ENCODE peak calls at places on chromosome 7, in nine cellular contexts. One of them, this sample, is unnamed.

GRCh38 chr7:135662373-135663114 is at the start of gene STMP1:
- DNase-seq in ovary: peak; percentile 98
- DNase-seq in iris pigment epithelial cell: peak; percentile 97
- DNase-seq in activated naive CD4-positive, alpha-beta T cell: peak; percentile 96
- DNase-seq in stimulated activated naive CD8-positive, alpha-beta T cell treated with anti-CD3 and anti-CD28 coated beads, Interleukin-15, amount 100 ng/mL, for 72 hours: peak; percentile 95
- DNase-seq in left cardiac atrium: peak; percentile 97
- DNase-seq in body of pancreas: peak; percentile 98
- DNase-seq in MM.1S: peak; percentile 99
- DNase-seq in activated T-cell treated with anti-CD3 and anti-CD28 coated beads for 1 hour: peak; percentile 96
- DNase-seq in this sample: peak; percentile 98

GRCh38 chr7:110534241-110534931 is 556.5 kb upstream of the LRRN3 start:
- DNase-seq in ovary: no peak
- DNase-seq in iris pigment epithelial cell: peak; percentile 63
- DNase-seq in activated naive CD4-positive, alpha-beta T cell: no peak
- DNase-seq in stimulated activated naive CD8-positive, alpha-beta T cell treated with anti-CD3 and anti-CD28 coated beads, Interleukin-15, amount 100 ng/mL, for 72 hours: no peak
- DNase-seq in left cardiac atrium: peak; percentile 42
- DNase-seq in body of pancreas: no peak
- DNase-seq in MM.1S: no peak
- DNase-seq in activated T-cell treated with anti-CD3 and anti-CD28 coated beads for 1 hour: no peak
- DNase-seq in this sample: no peak

GRCh38 chr7:360454-361100 is 70.6 kb downstream of the FOXL3 start:
- DNase-seq in ovary: no peak
- DNase-seq in iris pigment epithelial cell: no peak
- DNase-seq in activated naive CD4-positive, alpha-beta T cell: no peak
- DNase-seq in stimulated activated naive CD8-positive, alpha-beta T cell treated with anti-CD3 and anti-CD28 coated beads, Interleukin-15, amount 100 ng/mL, for 72 hours: no peak
- DNase-seq in left cardiac atrium: peak; percentile 14
- DNase-seq in body of pancreas: peak; percentile 4
- DNase-seq in MM.1S: no peak
- DNase-seq in activated T-cell treated with anti-CD3 and anti-CD28 coated beads for 1 hour: peak; percentile 25
- DNase-seq in this sample: peak; percentile 8

GRCh38 chr7:45581271-45581780 is 7.2 kb downstream of the ADCY1 start:
- DNase-seq in ovary: no peak
- DNase-seq in iris pigment epithelial cell: no peak
- DNase-seq in activated naive CD4-positive, alpha-beta T cell: no peak
- DNase-seq in stimulated activated naive CD8-positive, alpha-beta T cell treated with anti-CD3 and anti-CD28 coated beads, Interleukin-15, amount 100 ng/mL, for 72 hours: no peak
- DNase-seq in left cardiac atrium: no peak
- DNase-seq in body of pancreas: no peak
- DNase-seq in MM.1S: no peak
- DNase-seq in activated T-cell treated with anti-CD3 and anti-CD28 coated beads for 1 hour: no peak
- DNase-seq in this sample: no peak

GRCh38 chr7:24828871-24829661 is 71.8 kb upstream of the GSDME start:
- DNase-seq in ovary: no peak
- DNase-seq in iris pigment epithelial cell: peak; percentile 27
- DNase-seq in activated naive CD4-positive, alpha-beta T cell: no peak
- DNase-seq in stimulated activated naive CD8-positive, alpha-beta T cell treated with anti-CD3 and anti-CD28 coated beads, Interleukin-15, amount 100 ng/mL, for 72 hours: no peak
- DNase-seq in left cardiac atrium: no peak
- DNase-seq in body of pancreas: peak; percentile 21
- DNase-seq in MM.1S: no peak
- DNase-seq in activated T-cell treated with anti-CD3 and anti-CD28 coated beads for 1 hour: no peak
- DNase-seq in this sample: no peak

GRCh38 chr7:152076324-152076821 is 50.9 kb downstream of the GALNT11 start:
- DNase-seq in ovary: no peak
- DNase-seq in iris pigment epithelial cell: peak; percentile 15
- DNase-seq in activated naive CD4-positive, alpha-beta T cell: no peak
- DNase-seq in stimulated activated naive CD8-positive, alpha-beta T cell treated with anti-CD3 and anti-CD28 coated beads, Interleukin-15, amount 100 ng/mL, for 72 hours: no peak
- DNase-seq in left cardiac atrium: no peak
- DNase-seq in body of pancreas: peak; percentile 72
- DNase-seq in MM.1S: no peak
- DNase-seq in activated T-cell treated with anti-CD3 and anti-CD28 coated beads for 1 hour: no peak
- DNase-seq in this sample: no peak

GRCh38 chr7:20238754-20239324 is 21.7 kb upstream of the MACC1 start:
- DNase-seq in ovary: no peak
- DNase-seq in iris pigment epithelial cell: no peak
- DNase-seq in activated naive CD4-positive, alpha-beta T cell: no peak
- DNase-seq in stimulated activated naive CD8-positive, alpha-beta T cell treated with anti-CD3 and anti-CD28 coated beads, Interleukin-15, amount 100 ng/mL, for 72 hours: no peak
- DNase-seq in left cardiac atrium: no peak
- DNase-seq in body of pancreas: no peak
- DNase-seq in MM.1S: peak; percentile 93
- DNase-seq in activated T-cell treated with anti-CD3 and anti-CD28 coated beads for 1 hour: no peak
- DNase-seq in this sample: no peak

GRCh38 chr7:95688931-95689453 is 83.4 kb upstream of the DYNC1I1 start:
- DNase-seq in ovary: no peak
- DNase-seq in iris pigment epithelial cell: peak; percentile 38
- DNase-seq in activated naive CD4-positive, alpha-beta T cell: no peak
- DNase-seq in stimulated activated naive CD8-positive, alpha-beta T cell treated with anti-CD3 and anti-CD28 coated beads, Interleukin-15, amount 100 ng/mL, for 72 hours: no peak
- DNase-seq in left cardiac atrium: no peak
- DNase-seq in body of pancreas: no peak
- DNase-seq in MM.1S: no peak
- DNase-seq in activated T-cell treated with anti-CD3 and anti-CD28 coated beads for 1 hour: no peak
- DNase-seq in this sample: no peak

GRCh38 chr7:1242129-1242572 is 9.5 kb downstream of the UNCX start:
- DNase-seq in ovary: no peak
- DNase-seq in iris pigment epithelial cell: no peak
- DNase-seq in activated naive CD4-positive, alpha-beta T cell: no peak
- DNase-seq in stimulated activated naive CD8-positive, alpha-beta T cell treated with anti-CD3 and anti-CD28 coated beads, Interleukin-15, amount 100 ng/mL, for 72 hours: no peak
- DNase-seq in left cardiac atrium: no peak
- DNase-seq in body of pancreas: no peak
- DNase-seq in MM.1S: no peak
- DNase-seq in activated T-cell treated with anti-CD3 and anti-CD28 coated beads for 1 hour: no peak
- DNase-seq in this sample: no peak

GRCh38 chr7:44106311-44107065 is 2.3 kb downstream of the AEBP1 start:
- DNase-seq in ovary: no peak
- DNase-seq in iris pigment epithelial cell: no peak
- DNase-seq in activated naive CD4-positive, alpha-beta T cell: no peak
- DNase-seq in stimulated activated naive CD8-positive, alpha-beta T cell treated with anti-CD3 and anti-CD28 coated beads, Interleukin-15, amount 100 ng/mL, for 72 hours: no peak
- DNase-seq in left cardiac atrium: no peak
- DNase-seq in body of pancreas: no peak
- DNase-seq in MM.1S: no peak
- DNase-seq in activated T-cell treated with anti-CD3 and anti-CD28 coated beads for 1 hour: no peak
- DNase-seq in this sample: no peak

GRCh38 chr7:133564484-133564883 is 311.6 kb downstream of the EXOC4 start:
- DNase-seq in ovary: no peak
- DNase-seq in iris pigment epithelial cell: no peak
- DNase-seq in activated naive CD4-positive, alpha-beta T cell: no peak
- DNase-seq in stimulated activated naive CD8-positive, alpha-beta T cell treated with anti-CD3 and anti-CD28 coated beads, Interleukin-15, amount 100 ng/mL, for 72 hours: no peak
- DNase-seq in left cardiac atrium: no peak
- DNase-seq in body of pancreas: no peak
- DNase-seq in MM.1S: no peak
- DNase-seq in activated T-cell treated with anti-CD3 and anti-CD28 coated beads for 1 hour: no peak
- DNase-seq in this sample: no peak

GRCh38 chr7:20199015-20199737 is 18.0 kb downstream of the MACC1 start:
- DNase-seq in ovary: no peak
- DNase-seq in iris pigment epithelial cell: peak; percentile 83
- DNase-seq in activated naive CD4-positive, alpha-beta T cell: no peak
- DNase-seq in stimulated activated naive CD8-positive, alpha-beta T cell treated with anti-CD3 and anti-CD28 coated beads, Interleukin-15, amount 100 ng/mL, for 72 hours: no peak
- DNase-seq in left cardiac atrium: peak; percentile 51
- DNase-seq in body of pancreas: peak; percentile 60
- DNase-seq in MM.1S: peak; percentile 61
- DNase-seq in activated T-cell treated with anti-CD3 and anti-CD28 coated beads for 1 hour: no peak
- DNase-seq in this sample: peak; percentile 28

GRCh38 chr7:46651561-46652088 is 730.6 kb upstream of the IGFBP3 start:
- DNase-seq in ovary: no peak
- DNase-seq in iris pigment epithelial cell: no peak
- DNase-seq in activated naive CD4-positive, alpha-beta T cell: no peak
- DNase-seq in stimulated activated naive CD8-positive, alpha-beta T cell treated with anti-CD3 and anti-CD28 coated beads, Interleukin-15, amount 100 ng/mL, for 72 hours: no peak
- DNase-seq in left cardiac atrium: no peak
- DNase-seq in body of pancreas: no peak
- DNase-seq in MM.1S: no peak
- DNase-seq in activated T-cell treated with anti-CD3 and anti-CD28 coated beads for 1 hour: no peak
- DNase-seq in this sample: no peak

GRCh38 chr7:29289156-29290021 is 94.8 kb downstream of the CHN2 start:
- DNase-seq in ovary: peak; percentile 29
- DNase-seq in iris pigment epithelial cell: peak; percentile 5
- DNase-seq in activated naive CD4-positive, alpha-beta T cell: no peak
- DNase-seq in stimulated activated naive CD8-positive, alpha-beta T cell treated with anti-CD3 and anti-CD28 coated beads, Interleukin-15, amount 100 ng/mL, for 72 hours: no peak
- DNase-seq in left cardiac atrium: no peak
- DNase-seq in body of pancreas: peak; percentile 47
- DNase-seq in MM.1S: no peak
- DNase-seq in activated T-cell treated with anti-CD3 and anti-CD28 coated beads for 1 hour: no peak
- DNase-seq in this sample: peak; percentile 46

GRCh38 chr7:22292519-22292918 is 64.4 kb downstream of the RAPGEF5 start:
- DNase-seq in ovary: no peak
- DNase-seq in iris pigment epithelial cell: no peak
- DNase-seq in activated naive CD4-positive, alpha-beta T cell: no peak
- DNase-seq in stimulated activated naive CD8-positive, alpha-beta T cell treated with anti-CD3 and anti-CD28 coated beads, Interleukin-15, amount 100 ng/mL, for 72 hours: no peak
- DNase-seq in left cardiac atrium: no peak
- DNase-seq in body of pancreas: no peak
- DNase-seq in MM.1S: peak; percentile 23
- DNase-seq in activated T-cell treated with anti-CD3 and anti-CD28 coated beads for 1 hour: no peak
- DNase-seq in this sample: no peak

GRCh38 chr7:21256310-21256877 is 171.5 kb upstream of the SP4 start:
- DNase-seq in ovary: no peak
- DNase-seq in iris pigment epithelial cell: peak; percentile 41
- DNase-seq in activated naive CD4-positive, alpha-beta T cell: no peak
- DNase-seq in stimulated activated naive CD8-positive, alpha-beta T cell treated with anti-CD3 and anti-CD28 coated beads, Interleukin-15, amount 100 ng/mL, for 72 hours: no peak
- DNase-seq in left cardiac atrium: no peak
- DNase-seq in body of pancreas: peak; percentile 20
- DNase-seq in MM.1S: peak; percentile 64
- DNase-seq in activated T-cell treated with anti-CD3 and anti-CD28 coated beads for 1 hour: no peak
- DNase-seq in this sample: no peak

GRCh38 chr7:4021413-4021812 is 660.7 kb upstream of the FOXK1 start:
- DNase-seq in ovary: no peak
- DNase-seq in iris pigment epithelial cell: no peak
- DNase-seq in activated naive CD4-positive, alpha-beta T cell: no peak
- DNase-seq in stimulated activated naive CD8-positive, alpha-beta T cell treated with anti-CD3 and anti-CD28 coated beads, Interleukin-15, amount 100 ng/mL, for 72 hours: no peak
- DNase-seq in left cardiac atrium: no peak
- DNase-seq in body of pancreas: no peak
- DNase-seq in MM.1S: no peak
- DNase-seq in activated T-cell treated with anti-CD3 and anti-CD28 coated beads for 1 hour: no peak
- DNase-seq in this sample: no peak

GRCh38 chr7:85554294-85554877 is 367.5 kb upstream of the SEMA3D start:
- DNase-seq in ovary: no peak
- DNase-seq in iris pigment epithelial cell: peak; percentile 82
- DNase-seq in activated naive CD4-positive, alpha-beta T cell: no peak
- DNase-seq in stimulated activated naive CD8-positive, alpha-beta T cell treated with anti-CD3 and anti-CD28 coated beads, Interleukin-15, amount 100 ng/mL, for 72 hours: peak; percentile 1
- DNase-seq in left cardiac atrium: no peak
- DNase-seq in body of pancreas: peak; percentile 4
- DNase-seq in MM.1S: peak; percentile 70
- DNase-seq in activated T-cell treated with anti-CD3 and anti-CD28 coated beads for 1 hour: no peak
- DNase-seq in this sample: no peak

GRCh38 chr7:45107356-45107755 is 4.1 kb downstream of the TBRG4 start:
- DNase-seq in ovary: peak; percentile 4
- DNase-seq in iris pigment epithelial cell: no peak
- DNase-seq in activated naive CD4-positive, alpha-beta T cell: no peak
- DNase-seq in stimulated activated naive CD8-positive, alpha-beta T cell treated with anti-CD3 and anti-CD28 coated beads, Interleukin-15, amount 100 ng/mL, for 72 hours: no peak
- DNase-seq in left cardiac atrium: no peak
- DNase-seq in body of pancreas: no peak
- DNase-seq in MM.1S: no peak
- DNase-seq in activated T-cell treated with anti-CD3 and anti-CD28 coated beads for 1 hour: no peak
- DNase-seq in this sample: no peak

GRCh38 chr7:135659159-135659837 is 3.0 kb upstream of the STMP1 start:
- DNase-seq in ovary: no peak
- DNase-seq in iris pigment epithelial cell: peak; percentile 28
- DNase-seq in activated naive CD4-positive, alpha-beta T cell: no peak
- DNase-seq in stimulated activated naive CD8-positive, alpha-beta T cell treated with anti-CD3 and anti-CD28 coated beads, Interleukin-15, amount 100 ng/mL, for 72 hours: no peak
- DNase-seq in left cardiac atrium: no peak
- DNase-seq in body of pancreas: no peak
- DNase-seq in MM.1S: no peak
- DNase-seq in activated T-cell treated with anti-CD3 and anti-CD28 coated beads for 1 hour: no peak
- DNase-seq in this sample: no peak

GRCh38 chr7:128281605-128282380 is 40.7 kb downstream of the LEP start:
- DNase-seq in ovary: no peak
- DNase-seq in iris pigment epithelial cell: no peak
- DNase-seq in activated naive CD4-positive, alpha-beta T cell: no peak
- DNase-seq in stimulated activated naive CD8-positive, alpha-beta T cell treated with anti-CD3 and anti-CD28 coated beads, Interleukin-15, amount 100 ng/mL, for 72 hours: no peak
- DNase-seq in left cardiac atrium: no peak
- DNase-seq in body of pancreas: no peak
- DNase-seq in MM.1S: no peak
- DNase-seq in activated T-cell treated with anti-CD3 and anti-CD28 coated beads for 1 hour: no peak
- DNase-seq in this sample: no peak

GRCh38 chr7:97011536-97012292 is 6.4 kb downstream of the DLX6 start:
- DNase-seq in ovary: no peak
- DNase-seq in iris pigment epithelial cell: no peak
- DNase-seq in activated naive CD4-positive, alpha-beta T cell: no peak
- DNase-seq in stimulated activated naive CD8-positive, alpha-beta T cell treated with anti-CD3 and anti-CD28 coated beads, Interleukin-15, amount 100 ng/mL, for 72 hours: no peak
- DNase-seq in left cardiac atrium: no peak
- DNase-seq in body of pancreas: no peak
- DNase-seq in MM.1S: no peak
- DNase-seq in activated T-cell treated with anti-CD3 and anti-CD28 coated beads for 1 hour: no peak
- DNase-seq in this sample: no peak

GRCh38 chr7:45698527-45699309 is 124.5 kb downstream of the ADCY1 start:
- DNase-seq in ovary: peak; percentile 1
- DNase-seq in iris pigment epithelial cell: no peak
- DNase-seq in activated naive CD4-positive, alpha-beta T cell: no peak
- DNase-seq in stimulated activated naive CD8-positive, alpha-beta T cell treated with anti-CD3 and anti-CD28 coated beads, Interleukin-15, amount 100 ng/mL, for 72 hours: no peak
- DNase-seq in left cardiac atrium: no peak
- DNase-seq in body of pancreas: no peak
- DNase-seq in MM.1S: no peak
- DNase-seq in activated T-cell treated with anti-CD3 and anti-CD28 coated beads for 1 hour: no peak
- DNase-seq in this sample: no peak

GRCh38 chr7:130559184-130559583 is 67.3 kb downstream of the MEST start:
- DNase-seq in ovary: no peak
- DNase-seq in iris pigment epithelial cell: no peak
- DNase-seq in activated naive CD4-positive, alpha-beta T cell: no peak
- DNase-seq in stimulated activated naive CD8-positive, alpha-beta T cell treated with anti-CD3 and anti-CD28 coated beads, Interleukin-15, amount 100 ng/mL, for 72 hours: no peak
- DNase-seq in left cardiac atrium: no peak
- DNase-seq in body of pancreas: no peak
- DNase-seq in MM.1S: no peak
- DNase-seq in activated T-cell treated with anti-CD3 and anti-CD28 coated beads for 1 hour: no peak
- DNase-seq in this sample: no peak

This sample was measured in left ventricle myocardium inferior.